ENCODE peak calls at places on chromosomes 13 and 19, in six cellular contexts. K is right atrium auricular region; N is effector memory CD8-positive, alpha-beta T cell; A is activated CD4-positive, alpha-beta T cell treated with anti-CD3 and anti-CD28 coated beads, Interleukin-2, amount 50 U/mL, for 4 hours; Y is CD8-positive, alpha-beta memory T cell; F is iPS-NIHi11. H is an unnamed sample.

GRCh38 chr19:6033744-6034264 is 55.9 kb upstream of the RANBP3 start:
- DNase-seq in K (no peak), N (no peak), A (no peak), Y (no peak), F (no peak), H (no peak)

GRCh38 chr13:49026851-49027250 is 51.1 kb downstream of the FNDC3A start:
- DNase-seq in K (no peak), N (no peak), A (no peak), Y (no peak), F (no peak), H (no peak)

GRCh38 chr13:35927554-35927953 is 203.6 kb downstream of the DCLK1 start:
- DNase-seq in K (no peak), N (no peak), A (no peak), Y (no peak), F (no peak), H (no peak)

GRCh38 chr19:29873024-29873800 is 61.4 kb downstream of the CCNE1 start:
- DNase-seq in K (no peak), N (peak; percentile 61), A (peak; percentile 65), Y (peak; percentile 76), F (peak; percentile 91), H (peak; percentile 57)

GRCh38 chr19:51020988-51021651 is 1.6 kb upstream of the KLK10 start:
- DNase-seq in K (no peak), N (no peak), A (no peak), Y (no peak), F (no peak), H (no peak)

GRCh38 chr13:76455960-76456359 is 430.2 kb downstream of the KCTD12 start:
- DNase-seq in K (no peak), N (no peak), A (no peak), Y (no peak), F (no peak), H (no peak)

GRCh38 chr13:42478531-42479156 is 95.3 kb upstream of the TNFSF11 start:
- DNase-seq in K (no peak), N (no peak), A (no peak), Y (no peak), F (peak; percentile 29), H (no peak)

GRCh38 chr13:72151241-72151640 is 284.2 kb upstream of the DACH1 start:
- DNase-seq in K (no peak), N (no peak), A (no peak), Y (no peak), F (no peak), H (no peak)

GRCh38 chr13:91805605-91806004 is 407.2 kb downstream of the GPC5 start:
- DNase-seq in K (no peak), N (no peak), A (no peak), Y (no peak), F (no peak), H (no peak)

GRCh38 chr19:49801966-49802661 is 11.0 kb downstream of the FUZ start:
- DNase-seq in K (peak; percentile 95), N (no peak), A (no peak), Y (no peak), F (peak; percentile 91), H (no peak)

GRCh38 chr19:19006213-19006612 is 27.1 kb downstream of the SUGP2 start:
- DNase-seq in K (no peak), N (no peak), A (no peak), Y (no peak), F (no peak), H (no peak)

GRCh38 chr19:29525901-29526729 is at the start of gene VSTM2B:
- DNase-seq in K (no peak), N (no peak), A (no peak), Y (peak; percentile 25), F (peak; percentile 53), H (no peak)

H was measured in activated T-helper 9 cell treated with anti-CD3 and anti-CD28 coated beads, Interleukin-2, amount 50 U/mL, for 16 hours.